ENCODE peak calls at places on chromosomes 16 and 17, in five cellular contexts. N, O, C, X and Y are unnamed samples. For H3K27me3, the result is how much of the 10 kb centered on the place peaks cover.

GRCh38 chr17:83178533-83179201 is 99.3 kb downstream of the METRNL start:
- DNase-seq in N (peak), X (no peak), C (peak), O (no peak), Y (no peak)

GRCh38 chr17:57953219-57953618 is 2.0 kb downstream of the CUEDC1 start:
- DNase-seq in O (no peak), C (no peak), N (no peak), X (no peak), Y (no peak)

GRCh38 chr16:23031508-23032098 is 117.6 kb downstream of the USP31 start:
- DNase-seq in O (no peak), C (no peak), N (no peak), X (no peak), Y (no peak)

GRCh38 chr17:58415371-58416055 is 1.8 kb downstream of the RNF43 start:
- DNase-seq in O (peak), X (peak), N (no peak), C (no peak), Y (no peak)

GRCh38 chr16:85955566-85955965 is 56.6 kb downstream of the IRF8 start:
- DNase-seq in X (no peak), O (no peak), N (no peak), C (no peak), Y (no peak)

GRCh38 chr17:31374083-31374447 is 17.4 kb upstream of the RAB11FIP4 start:
- DNase-seq in X (no peak), N (no peak), C (no peak), O (no peak), Y (no peak)

GRCh38 chr17:80855968-80856862 is 135.4 kb upstream of the CHMP6 start:
- DNase-seq in N (peak), X (peak), C (no peak), O (peak), Y (no peak)

GRCh38 chr16:11078812-11079459 is 134.6 kb downstream of the CLEC16A start:
- DNase-seq in O (peak), X (no peak), C (no peak), N (no peak), Y (no peak)

GRCh38 chr17:39000021-39000601 is 32.9 kb upstream of the FBXO47 start:
- DNase-seq in O (no peak), X (no peak), N (no peak), C (no peak), Y (no peak)

GRCh38 chr17:80647746-80648145 is 103.1 kb downstream of the RPTOR start:
- DNase-seq in N (no peak), C (no peak), O (no peak), X (no peak), Y (no peak)

GRCh38 chr16:68459457-68459856 is 11.1 kb upstream of the SMPD3 start:
- DNase-seq in C (no peak), O (no peak), X (no peak), N (no peak), Y (no peak)

GRCh38 chr17:18960803-18961511 is 9.0 kb downstream of the SLC5A10 start:
- DNase-seq in C (peak), N (peak), O (peak), X (peak), Y (no peak)

GRCh38 chr17:62615503-62615902 is 12.0 kb upstream of the MRC2 start:
- DNase-seq in O (no peak), N (no peak), X (no peak), C (no peak), Y (no peak)

GRCh38 chr17:73798111-73798748 is 154.0 kb upstream of the SDK2 start:
- DNase-seq in C (no peak), X (peak), O (peak), N (no peak), Y (no peak)

GRCh38 chr16:17555176-17555575 is 84.4 kb upstream of the XYLT1 start:
- DNase-seq in X (no peak), N (no peak), O (no peak), C (no peak), Y (no peak)

GRCh38 chr16:81744385-81744784 is 34.7 kb upstream of the PLCG2 start:
- DNase-seq in N (no peak), O (no peak), C (no peak), X (no peak), Y (no peak)

GRCh38 chr17:13978478-13978877 is 90.8 kb upstream of the COX10 start:
- DNase-seq in N (no peak), O (no peak), X (no peak), C (no peak), Y (no peak)

GRCh38 chr16:4852221-4852872 is 5.1 kb downstream of the UBN1 start:
- DNase-seq in C (no peak), N (no peak), O (peak), X (no peak), Y (no peak)

GRCh38 chr17:51860934-51861561 is 297.5 kb downstream of the CA10 start:
- DNase-seq in N (no peak), X (no peak), C (no peak), O (peak), Y (no peak)

GRCh38 chr17:18981642-18982424 is 22.7 kb downstream of the FAM83G start:
- DNase-seq in N (no peak), O (peak), X (peak), C (no peak), Y (no peak)

GRCh38 chr17:2008332-2009126 is 16.6 kb downstream of the RTN4RL1 start:
- DNase-seq in C (no peak), N (no peak), O (peak), X (no peak), Y (no peak)

GRCh38 chr16:66919569-66920472 is 1.1 kb upstream of the CDH16 start:
- DNase-seq in N (no peak), O (no peak), C (no peak), X (no peak), Y (no peak)

GRCh38 chr16:1538804-1539520 is 5.5 kb downstream of the TMEM204 start:
- DNase-seq in O (no peak), N (no peak), C (no peak), X (no peak), Y (no peak)

GRCh38 chr16:2824626-2825025 is 5.5 kb upstream of the ZG16B start:
- DNase-seq in X (no peak), O (peak), N (no peak), C (peak), Y (no peak)

GRCh38 chr17:17151962-17152361 is 54.2 kb downstream of the PLD6 start:
- DNase-seq in C (peak), N (peak), X (peak), O (peak), Y (no peak)

GRCh38 chr16:29745126-29745852 is 501 bp downstream of the C16orf54 start:
- DNase-seq in N (no peak), O (peak), C (no peak), X (no peak), Y (no peak)

GRCh38 chr16:88700636-88701482 is 5.3 kb downstream of the RNF166 start:
- DNase-seq in N (peak), C (peak), O (peak), X (peak), Y (peak)

GRCh38 chr16:275041-275621 is 613 bp downstream of the RGS11 start:
- DNase-seq in O (no peak), C (no peak), N (no peak), X (no peak), Y (no peak)
- H3K27me3 ChIP-seq in O (under half), C (under half), N (under half), X (under half), Y (under half)

GRCh38 chr17:78993981-78994671 is 14.4 kb upstream of the LGALS3BP start:
- DNase-seq in X (peak), C (peak), O (no peak), N (peak), Y (no peak)
- TF ChIP-seq POLR2A in X (no peak), C (no peak), O (no peak), N (no peak), Y (no peak)

GRCh38 chr16:84369938-84370627 is 1.7 kb downstream of the ATP2C2 start:
- DNase-seq in N (no peak), X (no peak), O (peak), C (no peak), Y (no peak)

GRCh38 chr16:84368327-84368996 is at the start of gene ATP2C2:
- DNase-seq in N (no peak), O (peak), C (no peak), X (peak), Y (no peak)

GRCh38 chr16:84369105-84369504 is 767 bp downstream of the ATP2C2 start:
- DNase-seq in O (no peak), X (no peak), N (no peak), C (no peak), Y (no peak)

GRCh38 chr16:84371553-84371865 is 3.2 kb downstream of the ATP2C2 start:
- DNase-seq in N (no peak), O (no peak), X (no peak), C (no peak), Y (no peak)

DNA sequence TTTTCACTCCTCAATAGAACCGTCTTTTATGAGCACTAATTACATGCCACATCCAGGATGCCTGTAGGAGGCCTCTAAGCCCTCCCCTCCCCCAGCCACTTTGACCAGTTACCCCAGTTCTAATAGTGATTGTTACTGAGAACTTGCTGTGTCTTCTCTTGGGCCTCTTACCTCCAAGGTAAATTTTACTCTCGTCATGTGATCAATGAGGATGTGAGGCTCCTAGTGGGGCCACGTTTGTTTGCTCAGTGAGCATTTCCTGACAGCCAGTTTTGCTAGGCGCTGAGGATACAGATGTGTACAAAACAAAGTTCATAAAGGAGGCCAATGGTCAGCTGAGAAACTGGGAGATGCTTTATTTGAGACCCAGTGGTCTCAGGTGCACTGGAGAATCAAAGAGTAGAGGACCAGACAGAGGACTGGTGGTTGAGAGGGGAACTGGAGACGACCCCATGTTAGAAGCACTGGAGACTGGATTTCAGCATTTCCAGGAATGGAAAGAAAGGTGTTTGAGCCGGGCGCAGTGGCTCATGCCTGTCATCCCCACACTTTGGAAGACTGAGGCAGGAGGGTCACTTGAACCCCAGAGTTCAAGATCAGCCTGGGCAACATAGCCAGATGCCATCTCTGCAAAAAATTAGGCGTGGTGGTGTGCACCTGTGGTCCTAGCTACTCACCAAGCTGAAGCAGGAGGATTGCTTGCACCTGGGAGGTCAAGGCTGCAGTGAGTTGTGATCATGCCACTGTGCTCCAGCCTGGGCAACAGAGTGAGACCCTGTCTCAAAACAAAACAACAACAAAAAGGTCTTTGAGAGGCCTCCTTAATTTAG is 2.6 kb downstream of the ATP2C2 start:
- DNase-seq in C (no peak), O (peak), X (no peak), N (no peak), Y (no peak)
- H3K27me3 ChIP-seq in C (half or more), O (under half), X (under half), N (under half), Y (under half)

GRCh38 chr17:42675348-42675983 is 1.3 kb downstream of the PLEKHH3 start:
- DNase-seq in N (peak), C (no peak), O (peak), X (peak), Y (no peak)

GRCh38 chr17:42677012-42677857 is 441 bp upstream of the PLEKHH3 start:
- DNase-seq in O (peak), C (peak), X (peak), N (peak), Y (peak)

GRCh38 chr17:42674755-42675347 is 1.9 kb downstream of the PLEKHH3 start:
- DNase-seq in O (peak), N (peak), C (no peak), X (peak), Y (no peak)

GRCh38 chr17:42676424-42677011 is at the start of gene PLEKHH3:
- DNase-seq in C (no peak), O (no peak), N (no peak), X (no peak), Y (no peak)

GRCh38 chr17:42675984-42676423 is 790 bp downstream of the PLEKHH3 start:
- DNase-seq in C (no peak), O (peak), N (peak), X (peak), Y (no peak)
- TF ChIP-seq POLR2A in C (no peak), O (peak), N (no peak), X (no peak), Y (no peak)